ENCODE peak calls at places on chromosomes 5 and 9, in four cellular contexts. P is brain microvascular endothelial cell, T is A549, R is HCT116. Y is an unnamed sample.

GRCh38 chr5:85814596-85814995 is 803.1 kb upstream of the COX7C start:
- DNase-seq in P (no peak), T (peak), R (no peak), Y (no peak)

GRCh38 chr9:85940275-85940831 is 593 bp upstream of the NAA35 start:
- DNase-seq in P (no peak), T (peak), R (no peak), Y (no peak)

GRCh38 chr9:101307041-101307440 is 77.8 kb downstream of the BAAT start:
- DNase-seq in P (no peak), T (no peak), R (no peak), Y (no peak)

GRCh38 chr9:25648116-25648515 is 30.1 kb downstream of the TUSC1 start:
- DNase-seq in P (no peak), T (no peak), R (no peak), Y (no peak)

GRCh38 chr5:472656-473343 is 29.8 kb downstream of the EXOC3 start:
- DNase-seq in P (peak), T (peak), R (peak), Y (no peak)

GRCh38 chr5:926416-927171 is 33.9 kb downstream of the TRIP13 start:
- DNase-seq in P (no peak), T (no peak), R (no peak), Y (no peak)

GRCh38 chr9:117224676-117225075 is 190.2 kb downstream of the ASTN2 start:
- DNase-seq in P (no peak), T (no peak), R (no peak), Y (no peak)

GRCh38 chr9:77752566-77752965 is 104.4 kb upstream of the GNA14 start:
- DNase-seq in P (peak), T (no peak), R (no peak), Y (peak)

GRCh38 chr9:7691909-7692308 is 107.7 kb downstream of the DMAC1 start:
- DNase-seq in P (no peak), T (no peak), R (no peak), Y (no peak)

GRCh38 chr5:159071382-159071781 is 28.3 kb downstream of the EBF1 start:
- DNase-seq in P (no peak), T (no peak), R (no peak), Y (no peak)
- H3K4me3 ChIP-seq in P (no peak), T (no peak), R (no peak), Y (no peak)

GRCh38 chr9:136975624-136976023 is 1.7 kb upstream of the PTGDS start:
- DNase-seq in P (no peak), T (no peak), R (no peak), Y (no peak)
- TF ChIP-seq CTCF in P (peak), T (peak), R (peak), Y (peak)

GRCh38 chr5:68746220-68747076 is 347.4 kb upstream of the SLC30A5 start:
- DNase-seq in P (no peak), T (no peak), R (no peak), Y (no peak)

GRCh38 chr5:68749076-68749475 is 344.7 kb upstream of the SLC30A5 start:
- DNase-seq in P (no peak), T (no peak), R (no peak), Y (no peak)

GRCh38 chr5:68749648-68750047 is 344.2 kb upstream of the SLC30A5 start:
- DNase-seq in P (no peak), T (no peak), R (no peak), Y (no peak)

GRCh38 chr5:68745459-68745858 is 348.4 kb upstream of the SLC30A5 start:
- DNase-seq in P (no peak), T (peak), R (no peak), Y (no peak)

DNA sequence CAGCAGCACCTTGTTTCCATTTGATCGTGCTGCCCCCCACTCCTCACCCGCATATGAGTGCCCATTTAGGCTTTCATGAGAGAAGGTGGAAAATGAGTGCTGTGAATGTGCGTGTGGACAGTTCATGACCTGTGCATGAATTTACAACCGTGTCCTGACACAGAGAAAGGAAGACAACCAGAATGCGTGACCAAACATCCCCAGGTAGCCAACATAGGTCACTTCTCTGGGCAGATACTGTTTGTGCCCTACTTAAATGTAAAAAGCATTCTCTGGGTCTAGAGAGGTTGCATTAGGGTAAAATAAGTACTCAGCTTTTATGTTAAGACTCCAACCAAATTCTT is 346.8 kb upstream of the SLC30A5 start:
- DNase-seq in P (no peak), T (no peak), R (no peak), Y (no peak)
- H3K4me3 ChIP-seq in P (no peak), T (no peak), R (no peak), Y (no peak)

GRCh38 chr9:134436926-134437325 is 110.7 kb downstream of the RXRA start:
- DNase-seq in P (no peak), T (no peak), R (no peak), Y (no peak)

GRCh38 chr9:134436356-134436717 is 110.1 kb downstream of the RXRA start:
- DNase-seq in P (no peak), T (no peak), R (no peak), Y (no peak)

GRCh38 chr9:134437417-134438203 is 111.4 kb downstream of the RXRA start:
- DNase-seq in P (no peak), T (no peak), R (no peak), Y (no peak)

GRCh38 chr9:134439368-134439784 is 113.1 kb downstream of the RXRA start:
- DNase-seq in P (no peak), T (no peak), R (no peak), Y (no peak)

DNA sequence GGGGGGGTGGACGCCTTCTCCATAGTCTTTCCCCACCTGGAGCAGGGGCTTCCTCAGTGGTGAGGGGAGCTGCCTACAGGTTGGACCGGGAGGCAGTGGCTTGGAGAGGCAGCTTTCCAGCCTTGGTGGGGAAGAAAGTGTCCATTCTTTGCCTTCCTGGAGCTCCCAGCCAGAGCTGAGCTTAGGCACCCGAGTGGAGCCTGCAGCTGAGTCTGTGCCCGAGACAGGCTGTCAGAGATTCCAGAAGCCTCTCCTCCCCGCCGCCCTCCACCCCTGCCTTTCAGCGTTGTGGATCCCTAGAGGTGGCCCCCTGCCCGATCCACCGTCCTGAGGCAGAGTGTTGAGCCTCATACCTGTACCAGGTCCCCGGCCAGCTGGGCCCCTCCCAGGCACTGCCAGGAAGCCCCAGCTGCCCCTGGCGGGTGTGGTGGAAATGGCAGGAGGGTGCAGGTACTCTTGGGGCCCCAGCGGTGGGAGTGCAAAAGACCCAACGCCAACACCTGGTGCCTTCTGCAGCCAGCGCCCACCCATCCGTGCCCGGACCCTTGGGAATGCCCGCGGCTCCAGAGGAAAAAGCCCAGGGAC is 112.0 kb downstream of the RXRA start:
- DNase-seq in P (no peak), T (no peak), R (no peak), Y (no peak)
- TF ChIP-seq CTCF in P (no peak), T (no peak), R (no peak), Y (no peak)

GRCh38 chr5:141701341-141702119 is 19.5 kb upstream of the ARAP3 start:
- DNase-seq in P (no peak), T (no peak), R (no peak), Y (no peak)
- H3K4me3 ChIP-seq in P (no peak), T (peak), R (no peak), Y (no peak)

DNA sequence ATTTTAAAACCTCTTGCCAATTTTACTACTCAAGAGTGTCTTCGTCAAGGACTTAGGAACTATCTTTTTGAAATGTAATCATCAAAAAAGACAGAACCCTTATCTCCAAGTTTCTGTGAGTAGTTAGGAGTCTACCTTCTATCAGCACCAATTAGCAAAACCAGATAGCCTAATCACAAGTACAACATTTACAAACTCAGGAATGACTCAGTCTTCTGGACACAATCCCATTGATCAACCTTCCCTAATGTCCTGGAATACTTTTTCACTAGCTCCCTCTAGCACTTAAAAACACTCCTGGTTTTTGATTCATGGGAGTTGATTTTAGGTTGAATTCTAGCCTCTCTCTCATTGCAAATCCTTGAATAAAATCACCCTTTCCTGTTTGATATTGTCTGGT is 680.7 kb downstream of the PRR16 start:
- DNase-seq in P (no peak), T (no peak), R (no peak), Y (no peak)
- TF ChIP-seq CTCF in P (no peak), T (no peak), R (no peak), Y (no peak)

GRCh38 chr5:114308508-114308907 is 53.4 kb upstream of the KCNN2 start:
- DNase-seq in P (no peak), T (no peak), R (no peak), Y (no peak)
- H3K4me3 ChIP-seq in P (no peak), T (no peak), R (no peak), Y (no peak)

GRCh38 chr5:25119654-25120053 is 474.9 kb upstream of the CDH10 start:
- DNase-seq in P (no peak), T (peak), R (no peak), Y (no peak)
- TF ChIP-seq CTCF in P (no peak), T (no peak), R (no peak), Y (no peak)

Y was measured in BJ.